ENCODE peak calls at places on chromosomes 11 and 22, in nine cellular contexts. Z is mucosa of descending colon, W is breast epithelium, G is fibroblast of mammary gland, D is progenitor cell of endocrine pancreas, C is thoracic aorta, J is IMR-90, S is endothelial cell, H is omental fat pad. Q is an unnamed sample.

GRCh38 chr11:70128435-70128906 is 50.4 kb downstream of the ANO1 start:
- DNase-seq in J (no peak), W (peak), C (peak), D (no peak), S (no peak), H (no peak), G (no peak), Z (no peak), Q (no peak)

GRCh38 chr11:57458410-57459111 is 1.8 kb upstream of the RTN4RL2 start:
- DNase-seq in W (no peak), Z (peak), S (peak), J (peak), D (peak), G (peak), H (peak), C (no peak), Q (no peak)

GRCh38 chr11:118953265-118953664 is 2.8 kb upstream of the UPK2 start:
- DNase-seq in Z (no peak), W (no peak), S (peak), J (peak), C (no peak), G (no peak), H (no peak), D (no peak), Q (peak)

GRCh38 chr11:20754957-20755356 is 85.6 kb downstream of the NELL1 start:
- DNase-seq in Z (no peak), W (no peak), H (no peak), C (no peak), D (no peak), J (no peak), G (no peak), S (no peak), Q (no peak)

GRCh38 chr11:132050577-132051180 is 680.3 kb downstream of the NTM start:
- DNase-seq in H (no peak), D (no peak), W (no peak), Z (no peak), G (no peak), J (peak), C (no peak), S (no peak), Q (no peak)

GRCh38 chr11:36231300-36231699 is 57.9 kb downstream of the COMMD9 start:
- DNase-seq in C (no peak), G (peak), Z (no peak), D (no peak), W (no peak), J (peak), S (no peak), H (no peak), Q (no peak)

GRCh38 chr22:44205713-44206645 is 25.3 kb downstream of the PARVG start:
- DNase-seq in D (no peak), H (no peak), W (no peak), Z (no peak), S (no peak), C (no peak), G (no peak), J (no peak), Q (no peak)

GRCh38 chr11:76918941-76919386 is 58.2 kb downstream of the ACER3 start:
- DNase-seq in C (no peak), D (no peak), Z (no peak), S (no peak), J (peak), W (no peak), G (peak), H (no peak), Q (no peak)

GRCh38 chr22:49214976-49215375 is 612.7 kb downstream of the BRD1 start:
- DNase-seq in H (no peak), C (no peak), J (no peak), W (peak), Z (peak), S (no peak), G (no peak), D (peak), Q (no peak)

GRCh38 chr22:23763579-23764331 is 965 bp downstream of the C22orf15 start:
- DNase-seq in H (no peak), S (peak), J (no peak), Z (no peak), W (no peak), D (no peak), G (no peak), C (no peak), Q (no peak)

GRCh38 chr11:122897606-122898210 is 15.1 kb downstream of the JHY start:
- DNase-seq in J (peak), Z (no peak), H (no peak), S (no peak), D (no peak), W (no peak), C (no peak), G (peak), Q (no peak)

GRCh38 chr11:133443361-133443760 is 88.9 kb downstream of the OPCML start:
- DNase-seq in W (no peak), D (no peak), S (no peak), Z (no peak), H (no peak), C (no peak), J (no peak), G (no peak), Q (no peak)

GRCh38 chr22:49582171-49582570 is 245.5 kb downstream of the BRD1 start:
- DNase-seq in W (no peak), J (no peak), H (no peak), G (no peak), C (no peak), D (no peak), S (no peak), Z (no peak), Q (no peak)

GRCh38 chr11:13016415-13016814 is 7.3 kb downstream of the RASSF10 start:
- DNase-seq in G (no peak), W (no peak), J (no peak), D (no peak), H (no peak), C (no peak), S (peak), Z (no peak), Q (no peak)

GRCh38 chr22:26323013-26323412 is 106.0 kb upstream of the ASPHD2 start:
- DNase-seq in G (no peak), J (no peak), W (no peak), H (no peak), Z (no peak), S (no peak), C (no peak), D (no peak), Q (no peak)

GRCh38 chr11:69293819-69294505 is at the start of gene MYEOV:
- DNase-seq in G (peak), Z (peak), H (no peak), C (no peak), S (no peak), J (no peak), D (no peak), W (no peak), Q (no peak)

GRCh38 chr11:12673924-12674570 is at the start of gene TEAD1:
- DNase-seq in D (peak), Z (peak), J (peak), G (peak), W (peak), H (peak), S (peak), C (peak), Q (peak)

GRCh38 chr11:420054-420910 is 5.5 kb upstream of the SIGIRR start:
- DNase-seq in Z (peak), H (peak), S (no peak), C (no peak), D (no peak), W (no peak), G (no peak), J (no peak), Q (no peak)

GRCh38 chr11:129637473-129637872 is 178.2 kb upstream of the TMEM45B start:
- DNase-seq in Z (no peak), J (peak), H (no peak), S (no peak), W (no peak), G (peak), C (no peak), D (no peak), Q (no peak)

GRCh38 chr11:85946221-85946620 is 91.0 kb downstream of the CCDC83 start:
- DNase-seq in C (no peak), H (no peak), W (no peak), J (peak), S (no peak), Z (no peak), D (no peak), G (no peak), Q (no peak)
- TF ChIP-seq CTCF in C (no peak), H (no peak), W (no peak), J (no peak), S (no peak), Z (no peak), D (no peak), G (no peak), Q (no peak)

GRCh38 chr11:18540207-18541009 is 13.7 kb upstream of the TSG101 start:
- DNase-seq in Z (no peak), C (no peak), J (peak), G (peak), H (no peak), D (no peak), W (no peak), S (no peak), Q (no peak)
- TF ChIP-seq CTCF in Z (no peak), C (no peak), J (peak), G (peak), H (no peak), D (peak), W (peak), S (no peak), Q (peak)

GRCh38 chr11:110141812-110142211 is 48.6 kb downstream of the ZC3H12C start:
- DNase-seq in W (no peak), Z (no peak), G (no peak), S (no peak), D (no peak), J (no peak), C (no peak), H (no peak), Q (no peak)
- TF ChIP-seq CTCF in W (no peak), Z (no peak), G (no peak), S (no peak), D (no peak), J (no peak), C (no peak), H (no peak), Q (no peak)

GRCh38 chr22:37225481-37225880 is 13.2 kb upstream of the SSTR3 start:
- DNase-seq in D (no peak), G (no peak), Z (no peak), W (no peak), H (no peak), J (no peak), S (no peak), C (no peak), Q (no peak)
- TF ChIP-seq CTCF in D (no peak), G (peak), Z (no peak), W (no peak), H (no peak), J (no peak), S (no peak), C (no peak), Q (no peak)